ENCODE peak calls at places on chromosomes 12 and 14, in six cellular contexts. One of them, this sample, is unnamed. For H3K4me1 and H3K79me2, the result is how much of the 10 kb centered on the place peaks cover.

GRCh38 chr12:51409846-51410245 is 14.8 kb upstream of the SLC4A8 start:
- DNase-seq in H9: no peak
- DNase-seq in keratinocyte: no peak
- DNase-seq in neural progenitor cell: no peak
- DNase-seq in astrocyte: no peak
- DNase-seq in GM23338: peak
- DNase-seq in this sample: no peak

GRCh38 chr14:29846339-29847129 is 81.1 kb downstream of the PRKD1 start:
- DNase-seq in H9: no peak
- DNase-seq in keratinocyte: no peak
- DNase-seq in neural progenitor cell: no peak
- DNase-seq in astrocyte: no peak
- DNase-seq in GM23338: no peak
- DNase-seq in this sample: no peak

GRCh38 chr12:51848843-51849735 is 571 bp upstream of the FIGNL2 start:
- DNase-seq in H9: peak
- DNase-seq in keratinocyte: no peak
- DNase-seq in neural progenitor cell: peak
- DNase-seq in astrocyte: no peak
- DNase-seq in GM23338: peak
- DNase-seq in this sample: no peak

GRCh38 chr14:68940614-68941185 is 38.4 kb downstream of the ACTN1 start:
- DNase-seq in H9: no peak
- DNase-seq in keratinocyte: no peak
- DNase-seq in neural progenitor cell: no peak
- DNase-seq in astrocyte: no peak
- DNase-seq in GM23338: no peak
- DNase-seq in this sample: no peak

GRCh38 chr14:88202296-88202695 is 120.8 kb downstream of the KCNK10 start:
- DNase-seq in H9: no peak
- DNase-seq in keratinocyte: no peak
- DNase-seq in neural progenitor cell: no peak
- DNase-seq in astrocyte: no peak
- DNase-seq in GM23338: no peak
- DNase-seq in this sample: no peak

GRCh38 chr14:64294672-64295413 is 672 bp upstream of the ESR2 start:
- DNase-seq in H9: peak
- DNase-seq in keratinocyte: no peak
- DNase-seq in neural progenitor cell: peak
- DNase-seq in astrocyte: peak
- DNase-seq in GM23338: peak
- DNase-seq in this sample: peak

GRCh38 chr14:75981826-75982723 is at the start of gene TGFB3:
- DNase-seq in H9: peak
- DNase-seq in keratinocyte: peak
- DNase-seq in neural progenitor cell: peak
- DNase-seq in astrocyte: peak
- DNase-seq in GM23338: peak
- DNase-seq in this sample: peak

GRCh38 chr12:111363578-111363977 is 5.3 kb downstream of the PHETA1 start:
- DNase-seq in H9: no peak
- DNase-seq in keratinocyte: no peak
- DNase-seq in neural progenitor cell: no peak
- DNase-seq in astrocyte: peak
- DNase-seq in GM23338: no peak
- DNase-seq in this sample: peak

GRCh38 chr12:72098622-72099021 is 160.0 kb downstream of the TPH2 start:
- DNase-seq in H9: no peak
- DNase-seq in keratinocyte: no peak
- DNase-seq in neural progenitor cell: no peak
- DNase-seq in astrocyte: peak
- DNase-seq in GM23338: no peak
- DNase-seq in this sample: no peak

GRCh38 chr14:73289729-73290128 is 52.4 kb downstream of the PAPLN start:
- DNase-seq in H9: no peak
- DNase-seq in keratinocyte: no peak
- DNase-seq in neural progenitor cell: no peak
- DNase-seq in astrocyte: no peak
- DNase-seq in GM23338: peak
- DNase-seq in this sample: no peak

GRCh38 chr12:23169012-23170003 is 544.3 kb downstream of the ETNK1 start:
- DNase-seq in H9: no peak
- DNase-seq in keratinocyte: no peak
- DNase-seq in neural progenitor cell: no peak
- DNase-seq in astrocyte: no peak
- DNase-seq in GM23338: no peak
- DNase-seq in this sample: no peak

GRCh38 chr14:60222820-60223219 is 26.2 kb upstream of the PPM1A start:
- DNase-seq in H9: no peak
- DNase-seq in keratinocyte: no peak
- DNase-seq in neural progenitor cell: no peak
- DNase-seq in astrocyte: no peak
- DNase-seq in GM23338: no peak
- DNase-seq in this sample: peak

GRCh38 chr14:81144811-81145598 is 75.8 kb downstream of the GTF2A1 start:
- DNase-seq in H9: no peak
- DNase-seq in keratinocyte: no peak
- DNase-seq in neural progenitor cell: no peak
- DNase-seq in astrocyte: no peak
- DNase-seq in GM23338: no peak
- DNase-seq in this sample: no peak

GRCh38 chr12:53985358-53985899 is 483 bp downstream of the HOXC10 start:
- DNase-seq in H9: peak
- DNase-seq in keratinocyte: no peak
- DNase-seq in neural progenitor cell: no peak
- DNase-seq in astrocyte: no peak
- DNase-seq in GM23338: no peak
- DNase-seq in this sample: no peak

GRCh38 chr14:20873370-20874177 is 17.6 kb upstream of the RNASE3 start:
- DNase-seq in H9: peak
- DNase-seq in keratinocyte: no peak
- DNase-seq in neural progenitor cell: peak
- DNase-seq in astrocyte: peak
- DNase-seq in GM23338: peak
- DNase-seq in this sample: peak

GRCh38 chr12:3882896-3883564 is 9.8 kb upstream of the PARP11 start:
- DNase-seq in H9: no peak
- DNase-seq in keratinocyte: no peak
- DNase-seq in neural progenitor cell: no peak
- DNase-seq in astrocyte: no peak
- DNase-seq in GM23338: peak
- DNase-seq in this sample: no peak

GRCh38 chr12:70549340-70550179 is 87.7 kb downstream of the PTPRB start:
- DNase-seq in H9: no peak
- DNase-seq in keratinocyte: no peak
- DNase-seq in neural progenitor cell: no peak
- DNase-seq in astrocyte: no peak
- DNase-seq in GM23338: no peak
- DNase-seq in this sample: no peak

GRCh38 chr14:23121401-23121800 is 2.3 kb upstream of the CEBPE start:
- DNase-seq in H9: no peak
- DNase-seq in keratinocyte: no peak
- DNase-seq in neural progenitor cell: peak
- DNase-seq in astrocyte: peak
- DNase-seq in GM23338: no peak
- DNase-seq in this sample: no peak
- H3K4me1 ChIP-seq in H9: under half
- H3K4me1 ChIP-seq in keratinocyte: under half
- H3K4me1 ChIP-seq in neural progenitor cell: under half
- H3K4me1 ChIP-seq in astrocyte: under half
- H3K4me1 ChIP-seq in GM23338: under half
- H3K4me1 ChIP-seq in this sample: under half

GRCh38 chr12:10364839-10365681 is 24.8 kb downstream of the KLRK1 start:
- DNase-seq in H9: peak
- DNase-seq in keratinocyte: no peak
- DNase-seq in neural progenitor cell: peak
- DNase-seq in astrocyte: peak
- DNase-seq in GM23338: peak
- DNase-seq in this sample: peak

GRCh38 chr12:10365716-10366433 is 24.0 kb downstream of the KLRK1 start:
- DNase-seq in H9: no peak
- DNase-seq in keratinocyte: no peak
- DNase-seq in neural progenitor cell: peak
- DNase-seq in astrocyte: peak
- DNase-seq in GM23338: no peak
- DNase-seq in this sample: no peak

GRCh38 chr12:10368206-10369171 is 21.4 kb downstream of the KLRK1 start:
- DNase-seq in H9: no peak
- DNase-seq in keratinocyte: no peak
- DNase-seq in neural progenitor cell: no peak
- DNase-seq in astrocyte: no peak
- DNase-seq in GM23338: no peak
- DNase-seq in this sample: no peak

GRCh38 chr12:10363922-10364838 is 25.7 kb downstream of the KLRK1 start:
- DNase-seq in H9: no peak
- DNase-seq in keratinocyte: no peak
- DNase-seq in neural progenitor cell: peak
- DNase-seq in astrocyte: peak
- DNase-seq in GM23338: no peak
- DNase-seq in this sample: peak

DNA sequence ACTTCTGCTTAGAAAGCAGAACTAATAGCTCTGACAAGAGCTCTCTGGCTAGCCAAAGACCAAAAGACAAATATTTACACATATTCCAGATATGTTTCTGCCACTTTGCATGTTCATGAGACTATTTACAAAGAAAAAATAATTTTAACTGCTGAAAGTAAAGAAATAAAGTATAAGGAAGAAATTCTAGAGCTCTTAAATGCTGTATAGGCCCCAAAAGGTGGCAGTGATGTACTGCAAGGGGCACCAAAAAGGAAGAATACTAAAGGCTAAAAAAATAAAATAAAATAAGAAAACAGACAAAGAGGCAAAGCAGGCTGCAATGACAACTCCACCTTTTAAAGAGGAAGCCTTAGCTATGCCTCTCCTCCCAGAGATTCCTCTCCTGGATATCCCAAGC is 23.0 kb downstream of the KLRK1 start:
- DNase-seq in H9: no peak
- DNase-seq in keratinocyte: no peak
- DNase-seq in neural progenitor cell: no peak
- DNase-seq in astrocyte: no peak
- DNase-seq in GM23338: no peak
- DNase-seq in this sample: no peak
- TF ChIP-seq CTCF in H9: peak
- TF ChIP-seq CTCF in keratinocyte: peak
- TF ChIP-seq CTCF in neural progenitor cell: peak
- TF ChIP-seq CTCF in astrocyte: peak
- TF ChIP-seq CTCF in GM23338: peak
- TF ChIP-seq CTCF in this sample: peak

GRCh38 chr12:6342140-6342889 is 439 bp upstream of the TNFRSF1A start:
- DNase-seq in H9: no peak
- DNase-seq in keratinocyte: no peak
- DNase-seq in neural progenitor cell: no peak
- DNase-seq in astrocyte: no peak
- DNase-seq in GM23338: no peak
- DNase-seq in this sample: no peak

GRCh38 chr12:6338955-6339761 is 2.7 kb downstream of the TNFRSF1A start:
- DNase-seq in H9: no peak
- DNase-seq in keratinocyte: no peak
- DNase-seq in neural progenitor cell: no peak
- DNase-seq in astrocyte: no peak
- DNase-seq in GM23338: no peak
- DNase-seq in this sample: no peak

GRCh38 chr12:6340745-6341438 is 984 bp downstream of the TNFRSF1A start:
- DNase-seq in H9: no peak
- DNase-seq in keratinocyte: no peak
- DNase-seq in neural progenitor cell: no peak
- DNase-seq in astrocyte: no peak
- DNase-seq in GM23338: no peak
- DNase-seq in this sample: peak

GRCh38 chr12:6343518-6343917 is 1.6 kb upstream of the TNFRSF1A start:
- DNase-seq in H9: no peak
- DNase-seq in keratinocyte: no peak
- DNase-seq in neural progenitor cell: no peak
- DNase-seq in astrocyte: no peak
- DNase-seq in GM23338: no peak
- DNase-seq in this sample: no peak

DNA sequence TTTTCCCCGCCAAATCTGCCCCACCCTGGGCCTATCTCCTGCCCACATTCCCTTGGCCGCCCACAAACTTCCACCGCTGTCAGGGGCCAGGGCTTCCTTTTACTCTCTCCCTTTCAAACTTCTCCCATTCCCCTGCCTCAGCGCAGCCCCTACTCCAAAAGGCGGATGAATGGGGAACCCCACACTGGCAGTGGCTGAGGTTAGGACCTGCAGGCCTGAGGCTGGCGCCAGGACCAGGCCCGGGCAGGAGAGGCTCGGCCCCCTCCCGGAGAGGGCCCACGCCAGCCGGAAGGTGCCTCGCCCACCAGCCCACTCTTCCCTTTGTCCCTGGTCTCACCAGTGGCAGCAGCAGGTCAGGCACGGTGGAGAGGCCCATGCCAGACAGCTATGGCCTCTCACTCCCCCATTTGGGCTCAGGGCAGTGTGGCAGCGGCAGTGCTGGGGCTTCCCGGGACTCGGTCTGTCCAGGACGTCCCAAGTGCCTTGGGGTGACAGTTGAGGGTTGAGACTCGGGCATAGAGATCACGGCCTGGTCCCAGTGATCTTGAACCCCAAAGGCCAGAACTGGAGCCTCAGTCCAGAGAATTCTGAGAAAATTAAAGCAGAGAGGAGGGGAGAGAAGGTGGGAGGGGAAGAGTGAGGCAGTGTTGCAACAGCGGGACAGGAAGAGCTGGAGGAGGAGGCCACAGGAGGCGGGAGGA is at the start of gene TNFRSF1A:
- DNase-seq in H9: peak
- DNase-seq in keratinocyte: no peak
- DNase-seq in neural progenitor cell: peak
- DNase-seq in astrocyte: peak
- DNase-seq in GM23338: peak
- DNase-seq in this sample: peak
- H3K79me2 ChIP-seq in H9: under half
- H3K79me2 ChIP-seq in keratinocyte: half or more
- H3K79me2 ChIP-seq in neural progenitor cell: half or more
- H3K79me2 ChIP-seq in astrocyte: half or more
- H3K79me2 ChIP-seq in GM23338: half or more
- H3K79me2 ChIP-seq in this sample: half or more

GRCh38 chr14:89268514-89268913 is 148.5 kb downstream of the FOXN3 start:
- DNase-seq in H9: no peak
- DNase-seq in keratinocyte: no peak
- DNase-seq in neural progenitor cell: no peak
- DNase-seq in astrocyte: no peak
- DNase-seq in GM23338: no peak
- DNase-seq in this sample: no peak

GRCh38 chr14:89266754-89267153 is 150.3 kb downstream of the FOXN3 start:
- DNase-seq in H9: no peak
- DNase-seq in keratinocyte: no peak
- DNase-seq in neural progenitor cell: no peak
- DNase-seq in astrocyte: peak
- DNase-seq in GM23338: no peak
- DNase-seq in this sample: no peak

GRCh38 chr14:89265229-89265628 is 151.8 kb downstream of the FOXN3 start:
- DNase-seq in H9: no peak
- DNase-seq in keratinocyte: no peak
- DNase-seq in neural progenitor cell: no peak
- DNase-seq in astrocyte: no peak
- DNase-seq in GM23338: no peak
- DNase-seq in this sample: no peak

GRCh38 chr14:89267656-89268055 is 149.4 kb downstream of the FOXN3 start:
- DNase-seq in H9: no peak
- DNase-seq in keratinocyte: no peak
- DNase-seq in neural progenitor cell: no peak
- DNase-seq in astrocyte: no peak
- DNase-seq in GM23338: no peak
- DNase-seq in this sample: no peak

GRCh38 chr14:89267163-89267562 is 149.9 kb downstream of the FOXN3 start:
- DNase-seq in H9: no peak
- DNase-seq in keratinocyte: no peak
- DNase-seq in neural progenitor cell: no peak
- DNase-seq in astrocyte: no peak
- DNase-seq in GM23338: peak
- DNase-seq in this sample: no peak
- H3K4me1 ChIP-seq in H9: under half
- H3K4me1 ChIP-seq in keratinocyte: under half
- H3K4me1 ChIP-seq in neural progenitor cell: under half
- H3K4me1 ChIP-seq in astrocyte: under half
- H3K4me1 ChIP-seq in GM23338: half or more
- H3K4me1 ChIP-seq in this sample: under half

This sample was measured in PC-9.